ENCODE peak calls at places on chromosome 14, in four cellular contexts. One of them, this sample, is unnamed.

GRCh38 chr14:98877065-98877464 is 394.9 kb downstream of the BCL11B start:
- DNase-seq in HEK293T: no peak
- DNase-seq in upper lobe of right lung: no peak
- DNase-seq in C1 segment of cervical spinal cord: no peak
- DNase-seq in this sample: no peak

GRCh38 chr14:32414808-32415255 is 85.7 kb downstream of the AKAP6 start:
- DNase-seq in HEK293T: no peak
- DNase-seq in C1 segment of cervical spinal cord: no peak
- DNase-seq in upper lobe of right lung: no peak
- DNase-seq in this sample: no peak

GRCh38 chr14:93008381-93008780 is 85.4 kb downstream of the CHGA start:
- DNase-seq in C1 segment of cervical spinal cord: peak; percentile 56
- DNase-seq in upper lobe of right lung: no peak
- DNase-seq in HEK293T: no peak
- DNase-seq in this sample: no peak

GRCh38 chr14:60753264-60754126 is 18.9 kb downstream of the MNAT1 start:
- DNase-seq in HEK293T: no peak
- DNase-seq in upper lobe of right lung: no peak
- DNase-seq in C1 segment of cervical spinal cord: no peak
- DNase-seq in this sample: no peak

GRCh38 chr14:38505221-38506095 is 249.6 kb upstream of the CLEC14A start:
- DNase-seq in HEK293T: no peak
- DNase-seq in upper lobe of right lung: no peak
- DNase-seq in C1 segment of cervical spinal cord: no peak
- DNase-seq in this sample: no peak

GRCh38 chr14:71680733-71681387 is 251.4 kb upstream of the RGS6 start:
- DNase-seq in C1 segment of cervical spinal cord: no peak
- DNase-seq in HEK293T: no peak
- DNase-seq in upper lobe of right lung: no peak
- DNase-seq in this sample: no peak

GRCh38 chr14:64682173-64682710 is 22.0 kb upstream of the PLEKHG3 start:
- DNase-seq in HEK293T: no peak
- DNase-seq in upper lobe of right lung: peak; percentile 76
- DNase-seq in C1 segment of cervical spinal cord: peak; percentile 58
- DNase-seq in this sample: no peak

GRCh38 chr14:23895480-23895879 is 58.1 kb upstream of the DHRS4 start:
- DNase-seq in C1 segment of cervical spinal cord: no peak
- DNase-seq in HEK293T: no peak
- DNase-seq in upper lobe of right lung: no peak
- DNase-seq in this sample: no peak

GRCh38 chr14:30573203-30573814 is 14.4 kb downstream of the G2E3 start:
- DNase-seq in upper lobe of right lung: no peak
- DNase-seq in C1 segment of cervical spinal cord: no peak
- DNase-seq in HEK293T: no peak
- DNase-seq in this sample: no peak

GRCh38 chr14:70827366-70828151 is 18.2 kb upstream of the MAP3K9 start:
- DNase-seq in HEK293T: no peak
- DNase-seq in upper lobe of right lung: no peak
- DNase-seq in C1 segment of cervical spinal cord: no peak
- DNase-seq in this sample: no peak

GRCh38 chr14:50920482-50921225 is 23.6 kb downstream of the PYGL start:
- DNase-seq in HEK293T: no peak
- DNase-seq in C1 segment of cervical spinal cord: no peak
- DNase-seq in upper lobe of right lung: no peak
- DNase-seq in this sample: no peak

GRCh38 chr14:23646648-23647549 is 10.7 kb downstream of the DHRS2 start:
- DNase-seq in C1 segment of cervical spinal cord: no peak
- DNase-seq in upper lobe of right lung: no peak
- DNase-seq in HEK293T: no peak
- DNase-seq in this sample: no peak

GRCh38 chr14:83162351-83162929 is 1628.8 kb upstream of the SEL1L start:
- DNase-seq in upper lobe of right lung: no peak
- DNase-seq in HEK293T: no peak
- DNase-seq in C1 segment of cervical spinal cord: no peak
- DNase-seq in this sample: no peak

GRCh38 chr14:96197969-96198368 is 6.7 kb upstream of the BDKRB2 start:
- DNase-seq in HEK293T: no peak
- DNase-seq in upper lobe of right lung: no peak
- DNase-seq in C1 segment of cervical spinal cord: no peak
- DNase-seq in this sample: no peak

GRCh38 chr14:60327447-60328331 is 78.7 kb downstream of the PPM1A start:
- DNase-seq in C1 segment of cervical spinal cord: no peak
- DNase-seq in HEK293T: peak; percentile 13
- DNase-seq in upper lobe of right lung: peak; percentile 69
- DNase-seq in this sample: no peak

GRCh38 chr14:63508033-63508432 is 35.1 kb downstream of the PPP2R5E start:
- DNase-seq in C1 segment of cervical spinal cord: no peak
- DNase-seq in upper lobe of right lung: no peak
- DNase-seq in HEK293T: no peak
- DNase-seq in this sample: no peak

GRCh38 chr14:71324767-71325272 is 417.6 kb downstream of the PCNX1 start:
- DNase-seq in C1 segment of cervical spinal cord: no peak
- DNase-seq in upper lobe of right lung: no peak
- DNase-seq in HEK293T: peak; percentile 13
- DNase-seq in this sample: no peak

GRCh38 chr14:60254176-60254575 is 5.2 kb downstream of the PPM1A start:
- DNase-seq in C1 segment of cervical spinal cord: no peak
- DNase-seq in HEK293T: no peak
- DNase-seq in upper lobe of right lung: no peak
- DNase-seq in this sample: no peak

GRCh38 chr14:79363291-79363690 is 848.0 kb downstream of the DIO2 start:
- DNase-seq in HEK293T: no peak
- DNase-seq in upper lobe of right lung: no peak
- DNase-seq in C1 segment of cervical spinal cord: no peak
- DNase-seq in this sample: no peak

This sample was measured in HuH-7.5.